ENCODE peak calls at places on chromosomes 16 and 17, in seven cellular contexts. V is mammary epithelial cell, J is neural progenitor cell, N is H1, P is cardiac muscle cell, R is ascending aorta, O is tibial artery. A is an unnamed sample. For H3K4me1, the result is how much of the 10 kb centered on the place peaks cover.

GRCh38 chr17:2055494-2056220 is 754 bp downstream of the HIC1 start:
- DNase-seq in V (no peak), R (no peak), N (no peak), J (no peak), P (no peak), O (no peak), A (no peak)

GRCh38 chr16:12796498-12796897 is 7.2 kb downstream of the CPPED1 start:
- DNase-seq in J (no peak), V (no peak), O (no peak), N (no peak), P (no peak), R (no peak), A (no peak)

GRCh38 chr17:44921122-44921882 is 6.0 kb upstream of the GFAP start:
- DNase-seq in J (peak), R (no peak), O (no peak), P (peak), N (peak), V (no peak), A (peak)

GRCh38 chr16:19696312-19696711 is 21.7 kb downstream of the KNOP1 start:
- DNase-seq in R (peak), J (no peak), N (no peak), O (peak), V (peak), P (no peak), A (peak)

GRCh38 chr17:79844869-79845600 is 5.8 kb upstream of the CBX4 start:
- DNase-seq in O (no peak), P (peak), N (peak), R (no peak), V (no peak), J (peak), A (peak)

GRCh38 chr16:65782537-65783290 is 583.8 kb upstream of the CDH5 start:
- DNase-seq in V (peak), R (no peak), P (no peak), N (peak), J (no peak), O (no peak), A (no peak)

GRCh38 chr17:39702901-39703893 is 3.3 kb downstream of the ERBB2 start:
- DNase-seq in O (no peak), R (no peak), J (peak), V (no peak), P (peak), N (no peak), A (no peak)

GRCh38 chr16:8946544-8946943 is 17.2 kb downstream of the USP7 start:
- DNase-seq in P (no peak), O (no peak), N (no peak), R (no peak), J (no peak), V (no peak), A (no peak)

GRCh38 chr17:5437721-5438317 is 1.1 kb downstream of the C1QBP start:
- DNase-seq in O (no peak), R (no peak), P (no peak), N (no peak), V (peak), J (no peak), A (no peak)

GRCh38 chr17:32483451-32484019 is 3.3 kb upstream of the CDK5R1 start:
- DNase-seq in P (peak), O (peak), J (peak), V (no peak), R (peak), N (peak), A (peak)

GRCh38 chr16:30559690-30560089 is 1.5 kb upstream of the ZNF764 start:
- DNase-seq in J (no peak), P (no peak), V (no peak), O (no peak), R (no peak), N (no peak), A (no peak)

GRCh38 chr16:284204-285120 is 1.5 kb downstream of the PDIA2 start:
- DNase-seq in R (no peak), N (no peak), O (no peak), J (no peak), P (no peak), V (no peak), A (no peak)

GRCh38 chr17:48002208-48002919 is 31.5 kb downstream of the CDK5RAP3 start:
- DNase-seq in J (peak), O (no peak), R (no peak), V (peak), N (no peak), P (no peak), A (no peak)

GRCh38 chr17:42519546-42520444 is 16.2 kb upstream of the NAGLU start:
- DNase-seq in O (peak), V (peak), N (peak), P (peak), J (peak), R (peak), A (peak)

GRCh38 chr17:17971431-17972125 is 622 bp downstream of the TOM1L2 start:
- DNase-seq in N (no peak), J (peak), R (peak), O (peak), P (peak), V (no peak), A (peak)

GRCh38 chr17:37276475-37276874 is 99.3 kb upstream of the C17orf78 start:
- DNase-seq in J (no peak), N (no peak), V (peak), R (no peak), O (no peak), P (no peak), A (no peak)

GRCh38 chr16:75462804-75463203 is 1.7 kb downstream of the TMEM170A start:
- DNase-seq in J (no peak), R (no peak), V (no peak), O (no peak), N (no peak), P (no peak), A (no peak)

GRCh38 chr17:81688616-81689015 is 4.8 kb downstream of the HGS start:
- DNase-seq in N (no peak), R (no peak), P (no peak), V (no peak), O (no peak), J (no peak), A (no peak)

GRCh38 chr16:87850009-87851006 is 19.0 kb downstream of the SLC7A5 start:
- DNase-seq in V (no peak), P (peak), O (no peak), J (peak), N (peak), R (peak), A (peak)

GRCh38 chr17:14372905-14373559 is 72.2 kb downstream of the HS3ST3B1 start:
- DNase-seq in N (peak), J (peak), V (no peak), R (no peak), O (no peak), P (peak), A (no peak)

GRCh38 chr17:57422574-57423164 is 166.3 kb downstream of the MSI2 start:
- DNase-seq in J (no peak), O (no peak), R (peak), V (peak), P (no peak), N (no peak), A (no peak)

GRCh38 chr16:6558133-6558532 is 774.5 kb upstream of the RBFOX1 start:
- DNase-seq in R (no peak), J (peak), P (no peak), V (no peak), N (peak), O (no peak), A (no peak)

GRCh38 chr17:31392002-31392855 is 754 bp downstream of the RAB11FIP4 start:
- DNase-seq in O (no peak), R (no peak), V (no peak), P (no peak), N (peak), J (peak), A (no peak)

GRCh38 chr17:179066-179432 is 2.4 kb downstream of the DOC2B start:
- DNase-seq in J (no peak), O (no peak), V (no peak), N (no peak), R (no peak), P (no peak), A (no peak)

GRCh38 chr17:34626141-34626681 is 46.8 kb downstream of the TMEM132E start:
- DNase-seq in O (no peak), J (no peak), R (no peak), N (peak), P (no peak), V (no peak), A (peak)

GRCh38 chr16:79430129-79430789 is 170.3 kb downstream of the MAF start:
- DNase-seq in J (no peak), P (peak), O (no peak), R (no peak), N (no peak), V (no peak), A (no peak)

DNA sequence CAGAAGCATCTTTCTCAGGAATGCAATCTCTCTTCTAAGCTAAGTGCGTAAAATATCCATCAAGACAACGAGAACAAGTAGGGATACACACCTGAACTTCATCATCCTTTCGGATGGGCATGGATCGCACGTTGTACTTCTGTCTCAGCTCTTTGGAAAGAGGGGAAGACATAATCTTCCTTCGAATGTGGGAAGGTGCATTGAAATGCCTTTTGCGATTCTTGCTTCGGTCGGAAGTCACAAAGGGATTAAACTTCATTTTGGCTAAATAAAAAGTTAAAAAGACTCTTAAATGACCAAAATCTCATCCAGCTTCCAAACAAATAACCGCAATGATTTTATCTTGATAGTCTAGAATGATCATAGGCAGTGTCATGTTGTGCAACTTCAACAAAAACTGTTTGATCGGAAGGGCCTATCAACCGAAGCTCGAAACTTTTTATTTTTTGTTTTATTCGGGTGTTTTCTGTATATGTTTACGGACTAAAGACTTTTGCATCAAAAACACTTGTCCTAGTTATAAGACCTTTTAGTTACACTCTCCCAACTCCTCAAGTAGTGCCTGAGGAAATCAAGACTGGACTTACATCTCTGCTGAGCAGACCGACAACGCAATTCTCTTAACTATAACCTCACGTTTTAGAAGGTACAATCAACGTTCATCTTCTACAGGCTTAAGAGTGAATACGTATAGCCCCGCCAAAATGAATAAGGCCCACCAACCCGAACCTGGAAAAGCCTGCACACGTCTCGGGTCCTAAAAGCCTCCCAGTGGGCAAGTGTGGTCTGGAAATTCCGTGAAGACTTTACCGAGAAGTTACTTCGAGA is 727 bp downstream of the RPL26 start:
- DNase-seq in V (peak), J (peak), O (no peak), N (no peak), P (no peak), R (no peak), A (no peak)
- H3K27ac ChIP-seq in V (peak), J (peak), O (peak), N (peak), P (peak), R (peak), A (peak)

GRCh38 chr17:64120159-64120558 is 9.8 kb downstream of the ERN1 start:
- DNase-seq in V (no peak), P (no peak), J (no peak), R (no peak), O (no peak), N (no peak), A (no peak)

GRCh38 chr17:64115043-64115698 is 14.8 kb downstream of the ERN1 start:
- DNase-seq in V (peak), J (no peak), P (no peak), R (no peak), O (no peak), N (no peak), A (no peak)

GRCh38 chr17:64112978-64113377 is 17.0 kb downstream of the ERN1 start:
- DNase-seq in J (no peak), V (no peak), N (no peak), R (no peak), O (no peak), P (no peak), A (no peak)

GRCh38 chr17:64118452-64118979 is 11.4 kb downstream of the ERN1 start:
- DNase-seq in P (peak), R (no peak), N (no peak), O (peak), V (no peak), J (no peak), A (peak)

DNA sequence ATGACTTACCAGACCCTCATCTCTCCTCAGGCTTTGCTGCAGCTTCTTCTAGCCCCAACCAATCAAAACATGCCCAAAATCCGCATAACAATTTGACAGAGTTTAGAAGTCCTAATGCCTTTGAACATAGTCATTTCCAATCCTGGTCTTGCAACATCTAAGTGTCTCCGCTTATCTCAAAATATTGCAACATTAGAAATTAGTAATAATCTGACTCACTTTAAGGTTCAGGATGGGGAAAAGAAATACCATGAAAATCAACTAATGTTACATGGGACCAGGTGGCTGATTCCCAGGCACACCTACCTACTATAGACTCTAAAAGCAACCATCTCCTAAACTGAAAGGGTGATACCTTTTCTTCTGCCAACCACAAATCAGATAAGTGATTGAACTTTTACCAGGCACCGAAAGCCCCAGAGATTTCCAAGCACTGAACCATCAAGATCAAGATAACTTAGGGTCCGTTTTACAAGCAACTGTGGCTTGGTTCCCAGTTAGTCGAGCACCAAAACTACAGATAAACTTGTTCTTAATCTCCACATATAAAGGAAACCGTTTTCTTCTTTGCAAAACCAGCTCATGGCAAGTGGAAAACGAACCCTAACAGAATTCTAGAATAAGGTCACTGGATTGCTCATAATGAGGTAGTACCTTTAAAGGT is 13.9 kb downstream of the ERN1 start:
- DNase-seq in J (no peak), P (no peak), R (no peak), V (peak), N (no peak), O (no peak), A (no peak)
- H3K4me1 ChIP-seq in J (under half), P (under half), R (under half), V (under half), N (under half), O (under half), A (half or more)

GRCh38 chr17:64773836-64774761 is 112.0 kb upstream of the SMURF2 start:
- DNase-seq in J (peak), R (peak), O (no peak), P (peak), N (peak), V (peak), A (peak)
- TF ChIP-seq CTCF in J (peak), R (no peak), O (no peak), P (peak), N (peak), V (peak), A (peak)

GRCh38 chr16:23223368-23223767 is 40.8 kb downstream of the SCNN1G start:
- DNase-seq in O (no peak), N (no peak), P (no peak), V (no peak), R (no peak), J (no peak), A (no peak)

GRCh38 chr16:23227529-23227928 is 45.0 kb downstream of the SCNN1G start:
- DNase-seq in N (no peak), J (no peak), O (no peak), R (no peak), P (no peak), V (no peak), A (no peak)

GRCh38 chr16:23225109-23225508 is 42.6 kb downstream of the SCNN1G start:
- DNase-seq in O (no peak), R (no peak), P (no peak), J (no peak), V (no peak), N (no peak), A (no peak)

GRCh38 chr16:23225634-23226033 is 43.1 kb downstream of the SCNN1G start:
- DNase-seq in N (no peak), J (no peak), P (no peak), O (no peak), R (no peak), V (peak), A (no peak)

DNA sequence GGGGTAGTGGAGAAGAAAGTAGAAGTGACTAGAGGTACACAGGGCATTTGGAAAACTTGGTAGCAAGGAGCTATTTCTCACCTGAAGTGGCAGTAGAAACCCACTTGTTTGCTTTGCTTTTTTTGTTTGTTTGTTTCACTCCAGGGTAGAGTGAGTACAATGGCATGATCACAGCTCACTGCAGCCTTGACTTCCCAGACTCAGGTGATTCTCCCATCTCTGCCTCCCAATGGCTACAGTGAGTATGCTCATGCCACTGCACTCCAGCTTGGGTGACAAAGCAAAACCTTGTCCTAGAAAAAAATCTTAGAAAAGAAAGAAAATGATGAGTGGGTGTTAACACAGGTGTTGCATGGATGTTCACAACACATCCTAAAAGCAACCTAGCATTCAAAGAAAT is 40.4 kb downstream of the SCNN1G start:
- DNase-seq in N (no peak), J (no peak), V (no peak), O (no peak), P (no peak), R (no peak), A (no peak)
- H3K27ac ChIP-seq in N (no peak), J (no peak), V (no peak), O (no peak), P (no peak), R (no peak), A (no peak)

A was measured in lower lobe of right lung.